ENCODE peak calls at places on chromosome 4, in five cellular contexts. One of them, this sample, is unnamed.

GRCh38 chr4:177404980-177405379 is 37.3 kb downstream of the AGA start:
- DNase-seq in WTC11: no peak
- DNase-seq in GM12878: no peak
- DNase-seq in K562: no peak
- DNase-seq in A549: no peak
- DNase-seq in this sample: no peak

GRCh38 chr4:171588764-171589163 is 224.4 kb upstream of the GALNTL6 start:
- DNase-seq in WTC11: no peak
- DNase-seq in GM12878: no peak
- DNase-seq in K562: no peak
- DNase-seq in A549: no peak
- DNase-seq in this sample: no peak

GRCh38 chr4:132955146-132955545 is 193.9 kb upstream of the PCDH10 start:
- DNase-seq in WTC11: no peak
- DNase-seq in GM12878: no peak
- DNase-seq in K562: no peak
- DNase-seq in A549: no peak
- DNase-seq in this sample: no peak

GRCh38 chr4:107631568-107631967 is 88.5 kb downstream of the PAPSS1 start:
- DNase-seq in WTC11: no peak
- DNase-seq in GM12878: no peak
- DNase-seq in K562: no peak
- DNase-seq in A549: no peak
- DNase-seq in this sample: no peak

GRCh38 chr4:166257891-166258290 is 384.9 kb downstream of the TLL1 start:
- DNase-seq in WTC11: no peak
- DNase-seq in GM12878: no peak
- DNase-seq in K562: no peak
- DNase-seq in A549: peak
- DNase-seq in this sample: no peak

GRCh38 chr4:77308843-77309242 is 151.8 kb downstream of the CCNG2 start:
- DNase-seq in WTC11: no peak
- DNase-seq in GM12878: no peak
- DNase-seq in K562: peak
- DNase-seq in A549: peak
- DNase-seq in this sample: peak

GRCh38 chr4:175540732-175541131 is 271.3 kb downstream of the GPM6A start:
- DNase-seq in WTC11: no peak
- DNase-seq in GM12878: no peak
- DNase-seq in K562: no peak
- DNase-seq in A549: no peak
- DNase-seq in this sample: no peak

GRCh38 chr4:1278336-1278670 is 11.4 kb upstream of the MAEA start:
- DNase-seq in WTC11: no peak
- DNase-seq in GM12878: no peak
- DNase-seq in K562: no peak
- DNase-seq in A549: peak
- DNase-seq in this sample: no peak

GRCh38 chr4:2497324-2497723 is 28.4 kb downstream of the RNF4 start:
- DNase-seq in WTC11: no peak
- DNase-seq in GM12878: no peak
- DNase-seq in K562: no peak
- DNase-seq in A549: no peak
- DNase-seq in this sample: no peak

GRCh38 chr4:88147799-88148217 is 10.6 kb downstream of the ABCG2 start:
- DNase-seq in WTC11: no peak
- DNase-seq in GM12878: no peak
- DNase-seq in K562: no peak
- DNase-seq in A549: peak
- DNase-seq in this sample: peak

GRCh38 chr4:174702974-174703478 is 126.0 kb downstream of the GLRA3 start:
- DNase-seq in WTC11: no peak
- DNase-seq in GM12878: no peak
- DNase-seq in K562: no peak
- DNase-seq in A549: no peak
- DNase-seq in this sample: no peak

GRCh38 chr4:80831383-80832361 is 198.8 kb upstream of the BMP3 start:
- DNase-seq in WTC11: no peak
- DNase-seq in GM12878: no peak
- DNase-seq in K562: no peak
- DNase-seq in A549: no peak
- DNase-seq in this sample: no peak

GRCh38 chr4:124266706-124267105 is 445.8 kb downstream of the ANKRD50 start:
- DNase-seq in WTC11: no peak
- DNase-seq in GM12878: no peak
- DNase-seq in K562: no peak
- DNase-seq in A549: no peak
- DNase-seq in this sample: no peak

GRCh38 chr4:31114821-31115220 is 394.7 kb downstream of the PCDH7 start:
- DNase-seq in WTC11: no peak
- DNase-seq in GM12878: no peak
- DNase-seq in K562: no peak
- DNase-seq in A549: no peak
- DNase-seq in this sample: no peak

GRCh38 chr4:6539009-6539764 is 35.8 kb upstream of the MAN2B2 start:
- DNase-seq in WTC11: no peak
- DNase-seq in GM12878: no peak
- DNase-seq in K562: no peak
- DNase-seq in A549: no peak
- DNase-seq in this sample: peak

GRCh38 chr4:80215449-80216052 is 18.2 kb downstream of the PRDM8 start:
- DNase-seq in WTC11: no peak
- DNase-seq in GM12878: no peak
- DNase-seq in K562: peak
- DNase-seq in A549: no peak
- DNase-seq in this sample: peak

GRCh38 chr4:184792334-184792733 is 33.4 kb downstream of the ACSL1 start:
- DNase-seq in WTC11: no peak
- DNase-seq in GM12878: no peak
- DNase-seq in K562: no peak
- DNase-seq in A549: no peak
- DNase-seq in this sample: no peak

GRCh38 chr4:158121203-158121586 is 51.6 kb downstream of the GASK1B start:
- DNase-seq in WTC11: no peak
- DNase-seq in GM12878: no peak
- DNase-seq in K562: no peak
- DNase-seq in A549: peak
- DNase-seq in this sample: peak

GRCh38 chr4:81796790-81797528 is 325.3 kb upstream of the RASGEF1B start:
- DNase-seq in WTC11: no peak
- DNase-seq in GM12878: no peak
- DNase-seq in K562: no peak
- DNase-seq in A549: no peak
- DNase-seq in this sample: no peak

GRCh38 chr4:156811963-156812362 is 159.6 kb downstream of the PDGFC start:
- DNase-seq in WTC11: no peak
- DNase-seq in GM12878: no peak
- DNase-seq in K562: no peak
- DNase-seq in A549: no peak
- DNase-seq in this sample: no peak

GRCh38 chr4:156816356-156816755 is 155.2 kb downstream of the PDGFC start:
- DNase-seq in WTC11: no peak
- DNase-seq in GM12878: no peak
- DNase-seq in K562: no peak
- DNase-seq in A549: no peak
- DNase-seq in this sample: no peak

GRCh38 chr4:156820931-156821330 is 150.7 kb downstream of the PDGFC start:
- DNase-seq in WTC11: no peak
- DNase-seq in GM12878: no peak
- DNase-seq in K562: no peak
- DNase-seq in A549: no peak
- DNase-seq in this sample: no peak

GRCh38 chr4:156815717-156816319 is 155.8 kb downstream of the PDGFC start:
- DNase-seq in WTC11: no peak
- DNase-seq in GM12878: no peak
- DNase-seq in K562: no peak
- DNase-seq in A549: no peak
- DNase-seq in this sample: no peak
- TF ChIP-seq ESRRA in WTC11: no peak
- TF ChIP-seq ESRRA in GM12878: no peak
- TF ChIP-seq ESRRA in K562: no peak
- TF ChIP-seq ESRRA in A549: no peak
- TF ChIP-seq ESRRA in this sample: no peak

GRCh38 chr4:66182651-66183050 is 512.4 kb upstream of the EPHA5 start:
- DNase-seq in WTC11: no peak
- DNase-seq in GM12878: no peak
- DNase-seq in K562: no peak
- DNase-seq in A549: no peak
- DNase-seq in this sample: no peak
- TF ChIP-seq ESRRA in WTC11: no peak
- TF ChIP-seq ESRRA in GM12878: no peak
- TF ChIP-seq ESRRA in K562: no peak
- TF ChIP-seq ESRRA in A549: no peak
- TF ChIP-seq ESRRA in this sample: no peak

GRCh38 chr4:169312690-169313422 is 42.1 kb upstream of the SH3RF1 start:
- DNase-seq in WTC11: no peak
- DNase-seq in GM12878: no peak
- DNase-seq in K562: no peak
- DNase-seq in A549: no peak
- DNase-seq in this sample: no peak

GRCh38 chr4:169311643-169312365 is 41.0 kb upstream of the SH3RF1 start:
- DNase-seq in WTC11: peak
- DNase-seq in GM12878: peak
- DNase-seq in K562: peak
- DNase-seq in A549: peak
- DNase-seq in this sample: peak

GRCh38 chr4:169314906-169315305 is 44.1 kb upstream of the SH3RF1 start:
- DNase-seq in WTC11: no peak
- DNase-seq in GM12878: no peak
- DNase-seq in K562: peak
- DNase-seq in A549: peak
- DNase-seq in this sample: peak

GRCh38 chr4:169313732-169314131 is 43.0 kb upstream of the SH3RF1 start:
- DNase-seq in WTC11: no peak
- DNase-seq in GM12878: no peak
- DNase-seq in K562: no peak
- DNase-seq in A549: no peak
- DNase-seq in this sample: no peak

GRCh38 chr4:169315530-169316306 is 45.0 kb upstream of the SH3RF1 start:
- DNase-seq in WTC11: no peak
- DNase-seq in GM12878: no peak
- DNase-seq in K562: no peak
- DNase-seq in A549: peak
- DNase-seq in this sample: no peak
- TF ChIP-seq ESRRA in WTC11: no peak
- TF ChIP-seq ESRRA in GM12878: no peak
- TF ChIP-seq ESRRA in K562: no peak
- TF ChIP-seq ESRRA in A549: no peak
- TF ChIP-seq ESRRA in this sample: no peak

GRCh38 chr4:122973465-122973864 is 51.1 kb upstream of the NUDT6 start:
- DNase-seq in WTC11: no peak
- DNase-seq in GM12878: no peak
- DNase-seq in K562: no peak
- DNase-seq in A549: no peak
- DNase-seq in this sample: peak
- TF ChIP-seq ESRRA in WTC11: no peak
- TF ChIP-seq ESRRA in GM12878: no peak
- TF ChIP-seq ESRRA in K562: no peak
- TF ChIP-seq ESRRA in A549: no peak
- TF ChIP-seq ESRRA in this sample: no peak

DNA sequence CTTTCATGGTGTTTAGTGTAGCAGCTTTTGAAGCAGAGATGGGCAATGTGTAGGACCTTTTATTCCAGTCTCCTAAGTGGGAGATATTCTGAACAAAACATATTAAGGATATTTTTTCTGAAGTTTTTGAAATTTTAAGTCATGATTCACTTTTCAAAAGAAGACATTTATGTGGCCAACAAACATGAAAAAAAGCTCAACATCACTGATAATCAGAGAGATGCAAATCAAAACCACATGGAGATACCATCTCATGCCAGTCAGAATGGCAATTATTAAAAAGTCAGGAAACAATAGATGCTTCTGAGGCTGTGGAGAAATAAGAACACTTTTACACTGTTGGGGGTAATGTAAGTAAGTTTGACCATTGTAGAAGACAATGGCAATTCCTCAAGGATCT is 76.0 kb downstream of the FAT4 start:
- DNase-seq in WTC11: no peak
- DNase-seq in GM12878: no peak
- DNase-seq in K562: no peak
- DNase-seq in A549: no peak
- DNase-seq in this sample: no peak
- TF ChIP-seq ESRRA in WTC11: no peak
- TF ChIP-seq ESRRA in GM12878: no peak
- TF ChIP-seq ESRRA in K562: no peak
- TF ChIP-seq ESRRA in A549: no peak
- TF ChIP-seq ESRRA in this sample: no peak

GRCh38 chr4:68577590-68577989 is 1.5 kb upstream of the UGT2B17 start:
- DNase-seq in WTC11: no peak
- DNase-seq in GM12878: no peak
- DNase-seq in K562: no peak
- DNase-seq in A549: no peak
- DNase-seq in this sample: no peak
- TF ChIP-seq ESRRA in WTC11: no peak
- TF ChIP-seq ESRRA in GM12878: no peak
- TF ChIP-seq ESRRA in K562: no peak
- TF ChIP-seq ESRRA in A549: no peak
- TF ChIP-seq ESRRA in this sample: no peak

DNA sequence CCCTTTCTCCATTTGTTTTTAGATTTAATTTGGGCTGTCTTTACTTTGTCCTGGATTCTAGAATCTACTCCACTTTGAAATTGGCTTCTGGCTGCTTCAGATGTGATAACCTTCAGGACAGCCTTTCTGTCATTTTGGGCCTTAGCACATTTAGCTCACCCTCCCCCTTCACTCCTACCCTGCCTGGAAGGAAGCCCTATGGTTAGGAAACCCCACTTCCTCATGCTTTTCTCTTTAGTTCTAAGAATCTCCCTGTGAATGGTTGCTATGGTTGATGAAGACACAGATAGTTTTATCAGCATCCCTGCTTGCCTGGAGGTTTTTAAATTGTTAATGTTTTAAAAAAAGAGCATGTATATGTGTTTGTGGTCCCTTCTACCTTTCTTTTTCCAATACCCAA is 100.7 kb upstream of the PTPN13 start:
- DNase-seq in WTC11: no peak
- DNase-seq in GM12878: no peak
- DNase-seq in K562: no peak
- DNase-seq in A549: no peak
- DNase-seq in this sample: no peak
- TF ChIP-seq ESRRA in WTC11: no peak
- TF ChIP-seq ESRRA in GM12878: no peak
- TF ChIP-seq ESRRA in K562: no peak
- TF ChIP-seq ESRRA in A549: no peak
- TF ChIP-seq ESRRA in this sample: no peak

DNA sequence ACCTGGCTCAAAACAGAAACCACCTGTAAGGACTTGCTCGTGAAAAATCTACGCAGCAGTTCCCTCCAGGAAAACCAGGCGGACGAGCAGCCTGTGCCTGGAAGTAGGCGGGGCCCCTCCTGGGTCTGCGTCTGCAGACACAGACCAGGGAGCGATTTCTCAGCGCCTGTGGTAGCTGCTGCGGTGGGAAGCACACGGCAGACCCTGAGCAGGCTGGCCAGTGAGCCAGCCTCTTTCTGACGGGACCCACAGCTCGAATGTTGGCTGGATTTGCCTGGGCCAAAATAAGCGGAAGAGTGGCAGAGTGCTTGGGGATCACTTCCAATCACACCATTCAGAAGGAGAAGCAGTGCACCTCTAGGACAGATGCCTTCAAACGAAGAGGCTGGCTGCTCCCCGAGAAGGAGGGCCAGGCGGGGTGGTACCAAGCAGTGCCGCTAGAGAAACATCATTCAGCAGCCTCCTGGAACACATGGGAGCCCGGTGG is 86.0 kb downstream of the GATB start:
- DNase-seq in WTC11: peak
- DNase-seq in GM12878: no peak
- DNase-seq in K562: no peak
- DNase-seq in A549: no peak
- DNase-seq in this sample: no peak
- TF ChIP-seq ESRRA in WTC11: no peak
- TF ChIP-seq ESRRA in GM12878: no peak
- TF ChIP-seq ESRRA in K562: no peak
- TF ChIP-seq ESRRA in A549: no peak
- TF ChIP-seq ESRRA in this sample: no peak